ENCODE peak calls at places on chromosomes 2 and 18, in six cellular contexts. One of them, this sample, is unnamed.

GRCh38 chr2:58131191-58132011 is 84.8 kb downstream of the VRK2 start:
- DNase-seq in H4: peak; percentile 24
- DNase-seq in stimulated activated CD8-positive, alpha-beta memory T cell treated with anti-CD3 and anti-CD28 coated beads, Interleukin-4, amount 100 ng/mL, for 24 hours: no peak
- DNase-seq in hypothalamus: no peak
- DNase-seq in activated naive CD8-positive, alpha-beta T cell treated with anti-CD3 and anti-CD28 coated beads, Interleukin-2, amount 50 U/mL, for 24 hours: no peak
- DNase-seq in Right ventricle myocardium superior: no peak
- DNase-seq in this sample: no peak

GRCh38 chr2:200399636-200400035 is 93.1 kb downstream of the SPATS2L start:
- DNase-seq in stimulated activated CD8-positive, alpha-beta memory T cell treated with anti-CD3 and anti-CD28 coated beads, Interleukin-4, amount 100 ng/mL, for 24 hours: no peak
- DNase-seq in H4: no peak
- DNase-seq in Right ventricle myocardium superior: no peak
- DNase-seq in activated naive CD8-positive, alpha-beta T cell treated with anti-CD3 and anti-CD28 coated beads, Interleukin-2, amount 50 U/mL, for 24 hours: no peak
- DNase-seq in hypothalamus: no peak
- DNase-seq in this sample: no peak

GRCh38 chr2:135052997-135053474 is 944 bp downstream of the RAB3GAP1 start:
- DNase-seq in activated naive CD8-positive, alpha-beta T cell treated with anti-CD3 and anti-CD28 coated beads, Interleukin-2, amount 50 U/mL, for 24 hours: peak; percentile 26
- DNase-seq in stimulated activated CD8-positive, alpha-beta memory T cell treated with anti-CD3 and anti-CD28 coated beads, Interleukin-4, amount 100 ng/mL, for 24 hours: no peak
- DNase-seq in hypothalamus: peak; percentile 4
- DNase-seq in Right ventricle myocardium superior: no peak
- DNase-seq in H4: no peak
- DNase-seq in this sample: no peak

GRCh38 chr2:196225213-196225612 is 53.8 kb upstream of the STK17B start:
- DNase-seq in H4: no peak
- DNase-seq in activated naive CD8-positive, alpha-beta T cell treated with anti-CD3 and anti-CD28 coated beads, Interleukin-2, amount 50 U/mL, for 24 hours: no peak
- DNase-seq in hypothalamus: no peak
- DNase-seq in Right ventricle myocardium superior: no peak
- DNase-seq in stimulated activated CD8-positive, alpha-beta memory T cell treated with anti-CD3 and anti-CD28 coated beads, Interleukin-4, amount 100 ng/mL, for 24 hours: no peak
- DNase-seq in this sample: no peak

GRCh38 chr18:46386788-46387187 is 270.2 kb downstream of the LOXHD1 start:
- DNase-seq in stimulated activated CD8-positive, alpha-beta memory T cell treated with anti-CD3 and anti-CD28 coated beads, Interleukin-4, amount 100 ng/mL, for 24 hours: no peak
- DNase-seq in Right ventricle myocardium superior: peak; percentile 60
- DNase-seq in hypothalamus: no peak
- DNase-seq in activated naive CD8-positive, alpha-beta T cell treated with anti-CD3 and anti-CD28 coated beads, Interleukin-2, amount 50 U/mL, for 24 hours: no peak
- DNase-seq in H4: no peak
- DNase-seq in this sample: peak; percentile 90

GRCh38 chr2:120766758-120767351 is 31.2 kb downstream of the GLI2 start:
- DNase-seq in H4: no peak
- DNase-seq in Right ventricle myocardium superior: no peak
- DNase-seq in hypothalamus: no peak
- DNase-seq in stimulated activated CD8-positive, alpha-beta memory T cell treated with anti-CD3 and anti-CD28 coated beads, Interleukin-4, amount 100 ng/mL, for 24 hours: no peak
- DNase-seq in activated naive CD8-positive, alpha-beta T cell treated with anti-CD3 and anti-CD28 coated beads, Interleukin-2, amount 50 U/mL, for 24 hours: no peak
- DNase-seq in this sample: no peak

GRCh38 chr2:240955306-240956101 is 42.9 kb upstream of the SNED1 start:
- DNase-seq in stimulated activated CD8-positive, alpha-beta memory T cell treated with anti-CD3 and anti-CD28 coated beads, Interleukin-4, amount 100 ng/mL, for 24 hours: no peak
- DNase-seq in H4: no peak
- DNase-seq in hypothalamus: no peak
- DNase-seq in activated naive CD8-positive, alpha-beta T cell treated with anti-CD3 and anti-CD28 coated beads, Interleukin-2, amount 50 U/mL, for 24 hours: no peak
- DNase-seq in Right ventricle myocardium superior: no peak
- DNase-seq in this sample: peak; percentile 85

GRCh38 chr2:84958135-84959044 is 12.6 kb upstream of the KCMF1 start:
- DNase-seq in Right ventricle myocardium superior: no peak
- DNase-seq in stimulated activated CD8-positive, alpha-beta memory T cell treated with anti-CD3 and anti-CD28 coated beads, Interleukin-4, amount 100 ng/mL, for 24 hours: no peak
- DNase-seq in hypothalamus: no peak
- DNase-seq in H4: peak; percentile 92
- DNase-seq in activated naive CD8-positive, alpha-beta T cell treated with anti-CD3 and anti-CD28 coated beads, Interleukin-2, amount 50 U/mL, for 24 hours: no peak
- DNase-seq in this sample: peak; percentile 91

GRCh38 chr2:218875692-218876246 is 4.9 kb upstream of the WNT10A start:
- DNase-seq in H4: no peak
- DNase-seq in activated naive CD8-positive, alpha-beta T cell treated with anti-CD3 and anti-CD28 coated beads, Interleukin-2, amount 50 U/mL, for 24 hours: no peak
- DNase-seq in hypothalamus: no peak
- DNase-seq in stimulated activated CD8-positive, alpha-beta memory T cell treated with anti-CD3 and anti-CD28 coated beads, Interleukin-4, amount 100 ng/mL, for 24 hours: no peak
- DNase-seq in Right ventricle myocardium superior: no peak
- DNase-seq in this sample: no peak

GRCh38 chr18:62569081-62569480 is 46.3 kb downstream of the ZCCHC2 start:
- DNase-seq in hypothalamus: no peak
- DNase-seq in H4: no peak
- DNase-seq in activated naive CD8-positive, alpha-beta T cell treated with anti-CD3 and anti-CD28 coated beads, Interleukin-2, amount 50 U/mL, for 24 hours: no peak
- DNase-seq in stimulated activated CD8-positive, alpha-beta memory T cell treated with anti-CD3 and anti-CD28 coated beads, Interleukin-4, amount 100 ng/mL, for 24 hours: no peak
- DNase-seq in Right ventricle myocardium superior: no peak
- DNase-seq in this sample: no peak

GRCh38 chr18:31672628-31673027 is 11.8 kb downstream of the B4GALT6 start:
- DNase-seq in H4: no peak
- DNase-seq in hypothalamus: no peak
- DNase-seq in stimulated activated CD8-positive, alpha-beta memory T cell treated with anti-CD3 and anti-CD28 coated beads, Interleukin-4, amount 100 ng/mL, for 24 hours: no peak
- DNase-seq in activated naive CD8-positive, alpha-beta T cell treated with anti-CD3 and anti-CD28 coated beads, Interleukin-2, amount 50 U/mL, for 24 hours: no peak
- DNase-seq in Right ventricle myocardium superior: no peak
- DNase-seq in this sample: no peak

GRCh38 chr2:162293122-162293781 is 25.2 kb downstream of the IFIH1 start:
- DNase-seq in H4: no peak
- DNase-seq in Right ventricle myocardium superior: no peak
- DNase-seq in activated naive CD8-positive, alpha-beta T cell treated with anti-CD3 and anti-CD28 coated beads, Interleukin-2, amount 50 U/mL, for 24 hours: no peak
- DNase-seq in hypothalamus: no peak
- DNase-seq in stimulated activated CD8-positive, alpha-beta memory T cell treated with anti-CD3 and anti-CD28 coated beads, Interleukin-4, amount 100 ng/mL, for 24 hours: no peak
- DNase-seq in this sample: no peak

GRCh38 chr2:239065537-239065936 is 217.7 kb downstream of the TWIST2 start:
- DNase-seq in hypothalamus: no peak
- DNase-seq in Right ventricle myocardium superior: peak; percentile 18
- DNase-seq in H4: no peak
- DNase-seq in activated naive CD8-positive, alpha-beta T cell treated with anti-CD3 and anti-CD28 coated beads, Interleukin-2, amount 50 U/mL, for 24 hours: no peak
- DNase-seq in stimulated activated CD8-positive, alpha-beta memory T cell treated with anti-CD3 and anti-CD28 coated beads, Interleukin-4, amount 100 ng/mL, for 24 hours: no peak
- DNase-seq in this sample: no peak

GRCh38 chr18:11411021-11411420 is 198.4 kb upstream of the SLC35G4 start:
- DNase-seq in H4: no peak
- DNase-seq in Right ventricle myocardium superior: no peak
- DNase-seq in hypothalamus: no peak
- DNase-seq in stimulated activated CD8-positive, alpha-beta memory T cell treated with anti-CD3 and anti-CD28 coated beads, Interleukin-4, amount 100 ng/mL, for 24 hours: no peak
- DNase-seq in activated naive CD8-positive, alpha-beta T cell treated with anti-CD3 and anti-CD28 coated beads, Interleukin-2, amount 50 U/mL, for 24 hours: no peak
- DNase-seq in this sample: no peak

GRCh38 chr2:177143444-177143843 is 69.2 kb upstream of the HNRNPA3 start:
- DNase-seq in activated naive CD8-positive, alpha-beta T cell treated with anti-CD3 and anti-CD28 coated beads, Interleukin-2, amount 50 U/mL, for 24 hours: no peak
- DNase-seq in H4: peak; percentile 71
- DNase-seq in Right ventricle myocardium superior: no peak
- DNase-seq in stimulated activated CD8-positive, alpha-beta memory T cell treated with anti-CD3 and anti-CD28 coated beads, Interleukin-4, amount 100 ng/mL, for 24 hours: no peak
- DNase-seq in hypothalamus: no peak
- DNase-seq in this sample: no peak

GRCh38 chr2:12278217-12278755 is 438.4 kb upstream of the TRIB2 start:
- DNase-seq in hypothalamus: no peak
- DNase-seq in H4: no peak
- DNase-seq in Right ventricle myocardium superior: no peak
- DNase-seq in stimulated activated CD8-positive, alpha-beta memory T cell treated with anti-CD3 and anti-CD28 coated beads, Interleukin-4, amount 100 ng/mL, for 24 hours: no peak
- DNase-seq in activated naive CD8-positive, alpha-beta T cell treated with anti-CD3 and anti-CD28 coated beads, Interleukin-2, amount 50 U/mL, for 24 hours: no peak
- DNase-seq in this sample: no peak

GRCh38 chr18:28112056-28112470 is 64.9 kb downstream of the CDH2 start:
- DNase-seq in Right ventricle myocardium superior: no peak
- DNase-seq in stimulated activated CD8-positive, alpha-beta memory T cell treated with anti-CD3 and anti-CD28 coated beads, Interleukin-4, amount 100 ng/mL, for 24 hours: no peak
- DNase-seq in hypothalamus: no peak
- DNase-seq in H4: no peak
- DNase-seq in activated naive CD8-positive, alpha-beta T cell treated with anti-CD3 and anti-CD28 coated beads, Interleukin-2, amount 50 U/mL, for 24 hours: no peak
- DNase-seq in this sample: no peak

GRCh38 chr2:157430266-157430665 is 13.6 kb downstream of the CYTIP start:
- DNase-seq in H4: no peak
- DNase-seq in hypothalamus: no peak
- DNase-seq in stimulated activated CD8-positive, alpha-beta memory T cell treated with anti-CD3 and anti-CD28 coated beads, Interleukin-4, amount 100 ng/mL, for 24 hours: no peak
- DNase-seq in activated naive CD8-positive, alpha-beta T cell treated with anti-CD3 and anti-CD28 coated beads, Interleukin-2, amount 50 U/mL, for 24 hours: no peak
- DNase-seq in Right ventricle myocardium superior: no peak
- DNase-seq in this sample: no peak

GRCh38 chr18:13095466-13095865 is 104.3 kb downstream of the CEP192 start:
- DNase-seq in stimulated activated CD8-positive, alpha-beta memory T cell treated with anti-CD3 and anti-CD28 coated beads, Interleukin-4, amount 100 ng/mL, for 24 hours: no peak
- DNase-seq in activated naive CD8-positive, alpha-beta T cell treated with anti-CD3 and anti-CD28 coated beads, Interleukin-2, amount 50 U/mL, for 24 hours: no peak
- DNase-seq in hypothalamus: no peak
- DNase-seq in H4: no peak
- DNase-seq in Right ventricle myocardium superior: no peak
- DNase-seq in this sample: no peak

GRCh38 chr2:83686863-83687262 is 772.2 kb downstream of the SUCLG1 start:
- DNase-seq in stimulated activated CD8-positive, alpha-beta memory T cell treated with anti-CD3 and anti-CD28 coated beads, Interleukin-4, amount 100 ng/mL, for 24 hours: no peak
- DNase-seq in H4: no peak
- DNase-seq in activated naive CD8-positive, alpha-beta T cell treated with anti-CD3 and anti-CD28 coated beads, Interleukin-2, amount 50 U/mL, for 24 hours: no peak
- DNase-seq in hypothalamus: peak; percentile 38
- DNase-seq in Right ventricle myocardium superior: no peak
- DNase-seq in this sample: no peak

GRCh38 chr2:233410191-233410760 is 56.0 kb downstream of the DGKD start:
- DNase-seq in H4: no peak
- DNase-seq in stimulated activated CD8-positive, alpha-beta memory T cell treated with anti-CD3 and anti-CD28 coated beads, Interleukin-4, amount 100 ng/mL, for 24 hours: no peak
- DNase-seq in Right ventricle myocardium superior: no peak
- DNase-seq in hypothalamus: no peak
- DNase-seq in activated naive CD8-positive, alpha-beta T cell treated with anti-CD3 and anti-CD28 coated beads, Interleukin-2, amount 50 U/mL, for 24 hours: no peak
- DNase-seq in this sample: no peak

GRCh38 chr2:144162652-144163051 is 357.3 kb downstream of the ZEB2 start:
- DNase-seq in H4: peak; percentile 14
- DNase-seq in activated naive CD8-positive, alpha-beta T cell treated with anti-CD3 and anti-CD28 coated beads, Interleukin-2, amount 50 U/mL, for 24 hours: peak; percentile 37
- DNase-seq in stimulated activated CD8-positive, alpha-beta memory T cell treated with anti-CD3 and anti-CD28 coated beads, Interleukin-4, amount 100 ng/mL, for 24 hours: peak; percentile 9
- DNase-seq in Right ventricle myocardium superior: no peak
- DNase-seq in hypothalamus: no peak
- DNase-seq in this sample: peak; percentile 58

GRCh38 chr18:8142131-8142711 is 467.0 kb upstream of the RAB12 start:
- DNase-seq in H4: peak; percentile 40
- DNase-seq in stimulated activated CD8-positive, alpha-beta memory T cell treated with anti-CD3 and anti-CD28 coated beads, Interleukin-4, amount 100 ng/mL, for 24 hours: no peak
- DNase-seq in activated naive CD8-positive, alpha-beta T cell treated with anti-CD3 and anti-CD28 coated beads, Interleukin-2, amount 50 U/mL, for 24 hours: no peak
- DNase-seq in hypothalamus: no peak
- DNase-seq in Right ventricle myocardium superior: no peak
- DNase-seq in this sample: no peak

GRCh38 chr2:8447610-8448221 is 234.1 kb upstream of the ID2 start:
- DNase-seq in H4: no peak
- DNase-seq in hypothalamus: no peak
- DNase-seq in Right ventricle myocardium superior: no peak
- DNase-seq in activated naive CD8-positive, alpha-beta T cell treated with anti-CD3 and anti-CD28 coated beads, Interleukin-2, amount 50 U/mL, for 24 hours: no peak
- DNase-seq in stimulated activated CD8-positive, alpha-beta memory T cell treated with anti-CD3 and anti-CD28 coated beads, Interleukin-4, amount 100 ng/mL, for 24 hours: no peak
- DNase-seq in this sample: no peak